ENCODE peak calls at places on chromosome 5, in nine cellular contexts. K is adrenal gland; V is AG20443; W is AML-193; D is activated CD4-positive, alpha-beta T cell treated with anti-CD3 and anti-CD28 coated beads for 1 hour; H is GM23248; F is ureter; Z is HFFc6; R is GM13976. O is an unnamed sample.

GRCh38 chr5:60377826-60378225 is 322.1 kb downstream of the DEPDC1B start:
- DNase-seq in K (no peak), F (no peak), V (no peak), R (no peak), D (no peak), Z (no peak), W (no peak), H (peak; percentile 57), O (no peak)

GRCh38 chr5:143172736-143173135 is 230.8 kb downstream of the NR3C1 start:
- DNase-seq in F (no peak), R (no peak), Z (no peak), D (no peak), K (no peak), H (no peak), W (no peak), V (no peak), O (no peak)

GRCh38 chr5:161051920-161052500 is 200.0 kb upstream of the ATP10B start:
- DNase-seq in R (no peak), V (no peak), F (no peak), K (no peak), W (no peak), D (no peak), Z (no peak), H (no peak), O (no peak)

GRCh38 chr5:14450055-14450524 is 131.5 kb upstream of the OTULINL start:
- DNase-seq in D (no peak), Z (peak; percentile 96), H (peak; percentile 99), F (no peak), V (peak; percentile 79), W (no peak), K (no peak), R (no peak), O (no peak)

GRCh38 chr5:151923865-151924264 is 786 bp downstream of the GLRA1 start:
- DNase-seq in Z (no peak), F (no peak), D (no peak), K (no peak), V (peak; percentile 18), W (no peak), H (peak; percentile 3), R (peak; percentile 16), O (peak; percentile 33)

GRCh38 chr5:44183753-44184152 is 205.5 kb downstream of the FGF10 start:
- DNase-seq in R (no peak), D (no peak), F (no peak), H (no peak), W (no peak), Z (no peak), K (no peak), V (no peak), O (no peak)

GRCh38 chr5:1886634-1887399 is 4.1 kb upstream of the IRX4 start:
- DNase-seq in K (no peak), W (no peak), F (no peak), D (no peak), V (no peak), H (no peak), Z (no peak), R (no peak), O (no peak)

GRCh38 chr5:138770977-138771376 is 17.8 kb downstream of the CTNNA1 start:
- DNase-seq in R (no peak), V (no peak), Z (no peak), W (no peak), H (no peak), D (no peak), F (no peak), K (no peak), O (no peak)

GRCh38 chr5:10018670-10019069 is 231.0 kb downstream of the ATPSCKMT start:
- DNase-seq in W (no peak), R (no peak), K (no peak), V (peak; percentile 71), Z (peak; percentile 77), D (no peak), F (no peak), H (peak; percentile 90), O (no peak)

GRCh38 chr5:66744040-66744439 is 147.8 kb downstream of the MAST4 start:
- DNase-seq in R (no peak), W (no peak), H (peak; percentile 60), K (no peak), D (no peak), Z (no peak), V (no peak), F (no peak), O (no peak)

GRCh38 chr5:159837860-159838259 is 78.4 kb upstream of the ADRA1B start:
- DNase-seq in D (no peak), V (no peak), F (no peak), H (no peak), Z (no peak), K (no peak), R (no peak), W (no peak), O (no peak)

GRCh38 chr5:546376-546908 is 22.2 kb upstream of the SLC9A3 start:
- DNase-seq in K (no peak), D (no peak), V (no peak), H (no peak), F (no peak), W (no peak), Z (no peak), R (no peak), O (no peak)

GRCh38 chr5:133285583-133286021 is 233.8 kb downstream of the HSPA4 start:
- DNase-seq in F (peak; percentile 59), R (no peak), H (peak; percentile 50), D (no peak), W (no peak), K (no peak), V (no peak), Z (peak; percentile 42), O (no peak)

GRCh38 chr5:142872795-142873194 is 102.6 kb downstream of the ARHGAP26 start:
- DNase-seq in Z (no peak), W (no peak), V (no peak), H (peak; percentile 33), K (no peak), D (no peak), R (no peak), F (no peak), O (no peak)

GRCh38 chr5:179242676-179243075 is 102.6 kb downstream of the ADAMTS2 start:
- DNase-seq in H (no peak), W (no peak), Z (no peak), R (no peak), V (no peak), K (no peak), F (no peak), D (no peak), O (no peak)

GRCh38 chr5:38616061-38616460 is 59.6 kb upstream of the LIFR start:
- DNase-seq in R (no peak), V (peak; percentile 35), H (peak; percentile 48), F (no peak), D (no peak), W (no peak), Z (peak; percentile 1), K (no peak), O (no peak)

GRCh38 chr5:137660349-137660817 is 75.5 kb downstream of the KLHL3 start:
- DNase-seq in W (peak; percentile 59), R (peak; percentile 62), F (peak; percentile 73), D (peak; percentile 62), K (peak; percentile 77), H (peak; percentile 81), V (peak; percentile 74), Z (peak; percentile 45), O (peak; percentile 34)

GRCh38 chr5:149583394-149583793 is 2.1 kb downstream of the ARHGEF37 start:
- DNase-seq in W (no peak), D (no peak), V (no peak), K (no peak), H (peak; percentile 35), Z (no peak), F (peak; percentile 64), R (no peak), O (peak; percentile 32)

GRCh38 chr5:68911840-68912690 is 181.7 kb upstream of the SLC30A5 start:
- DNase-seq in F (no peak), V (peak; percentile 29), K (no peak), W (no peak), R (no peak), Z (peak; percentile 45), D (no peak), H (peak; percentile 55), O (no peak)

GRCh38 chr5:143972068-143972467 is 160.1 kb downstream of the HMHB1 start:
- DNase-seq in Z (no peak), K (no peak), H (no peak), W (no peak), F (no peak), V (no peak), R (no peak), D (no peak), O (no peak)

GRCh38 chr5:378301-378891 is 56.9 kb downstream of the AHRR start:
- DNase-seq in R (peak; percentile 32), V (no peak), F (peak; percentile 32), W (no peak), D (peak; percentile 5), K (no peak), H (peak; percentile 75), Z (peak; percentile 46), O (no peak)

GRCh38 chr5:176845392-176845713 is 35.0 kb downstream of the UNC5A start:
- DNase-seq in V (no peak), Z (no peak), F (no peak), R (no peak), D (no peak), H (no peak), W (no peak), K (no peak), O (no peak)

GRCh38 chr5:72210913-72211670 is 103.8 kb downstream of the MAP1B start:
- DNase-seq in K (peak; percentile 45), D (no peak), W (no peak), F (peak; percentile 59), Z (peak; percentile 80), H (peak; percentile 87), R (no peak), V (peak; percentile 60), O (no peak)